ENCODE peak calls at places on chromosomes 5 and 9, in ten cellular contexts. I, Y, E, D, N, C, O, K, W and P are unnamed samples. For H3K4me1 and H3K27me3, the result is how much of the 10 kb centered on the place peaks cover.

GRCh38 chr9:35636135-35636876 is 14.4 kb downstream of the SIT1 start:
- DNase-seq in O (no peak), C (no peak), E (peak), I (no peak), W (no peak), K (no peak), D (no peak), N (no peak), Y (no peak), P (no peak)

GRCh38 chr9:136345281-136346156 is 18.0 kb downstream of the DNLZ start:
- DNase-seq in Y (peak), C (peak), I (peak), W (peak), N (peak), D (peak), O (peak), K (no peak), E (peak), P (peak)

GRCh38 chr5:173201636-173202265 is 33.3 kb downstream of the NKX2-5 start:
- DNase-seq in O (no peak), N (no peak), C (no peak), E (no peak), W (no peak), K (peak), I (no peak), D (peak), Y (no peak), P (no peak)

GRCh38 chr5:59565551-59565950 is 328.0 kb downstream of the PDE4D start:
- DNase-seq in Y (no peak), I (no peak), C (no peak), E (no peak), O (no peak), D (no peak), W (no peak), K (no peak), N (no peak), P (no peak)

GRCh38 chr9:69265891-69266290 is 59.1 kb upstream of the ENTREP1 start:
- DNase-seq in O (peak), E (no peak), N (no peak), Y (no peak), W (no peak), C (no peak), K (peak), I (no peak), D (no peak), P (no peak)

GRCh38 chr9:86534572-86535258 is 180.5 kb upstream of the TUT7 start:
- DNase-seq in Y (no peak), D (no peak), I (no peak), K (peak), C (no peak), W (no peak), E (no peak), N (no peak), O (no peak), P (no peak)

GRCh38 chr5:132225165-132226032 is 2.3 kb downstream of the P4HA2 start:
- DNase-seq in W (peak), E (peak), O (peak), K (peak), D (peak), N (peak), C (peak), I (no peak), Y (peak), P (peak)

GRCh38 chr5:151086905-151087360 is 6.1 kb upstream of the TNIP1 start:
- DNase-seq in Y (no peak), W (peak), N (no peak), D (no peak), C (peak), I (no peak), O (no peak), K (peak), E (no peak), P (no peak)

GRCh38 chr5:172556971-172557461 is 84.0 kb upstream of the NEURL1B start:
- DNase-seq in W (no peak), D (no peak), E (peak), C (peak), I (peak), N (no peak), K (no peak), Y (peak), O (no peak), P (peak)

GRCh38 chr5:142910128-142910527 is 140.0 kb downstream of the ARHGAP26 start:
- DNase-seq in K (no peak), I (no peak), E (no peak), N (no peak), D (no peak), O (no peak), W (no peak), Y (no peak), C (no peak), P (no peak)
- H3K4me1 ChIP-seq in K (under half), I (under half), E (under half), N (under half), D (under half), O (under half), W (under half), Y (under half), C (under half), P (under half)

GRCh38 chr5:174707671-174708070 is 16.7 kb upstream of the MSX2 start:
- DNase-seq in N (no peak), O (no peak), D (no peak), E (peak), K (no peak), W (no peak), I (no peak), C (no peak), Y (no peak), P (no peak)

GRCh38 chr5:174708466-174709207 is 15.7 kb upstream of the MSX2 start:
- DNase-seq in N (no peak), D (no peak), I (no peak), C (no peak), W (no peak), Y (no peak), E (peak), O (no peak), K (no peak), P (no peak)

DNA sequence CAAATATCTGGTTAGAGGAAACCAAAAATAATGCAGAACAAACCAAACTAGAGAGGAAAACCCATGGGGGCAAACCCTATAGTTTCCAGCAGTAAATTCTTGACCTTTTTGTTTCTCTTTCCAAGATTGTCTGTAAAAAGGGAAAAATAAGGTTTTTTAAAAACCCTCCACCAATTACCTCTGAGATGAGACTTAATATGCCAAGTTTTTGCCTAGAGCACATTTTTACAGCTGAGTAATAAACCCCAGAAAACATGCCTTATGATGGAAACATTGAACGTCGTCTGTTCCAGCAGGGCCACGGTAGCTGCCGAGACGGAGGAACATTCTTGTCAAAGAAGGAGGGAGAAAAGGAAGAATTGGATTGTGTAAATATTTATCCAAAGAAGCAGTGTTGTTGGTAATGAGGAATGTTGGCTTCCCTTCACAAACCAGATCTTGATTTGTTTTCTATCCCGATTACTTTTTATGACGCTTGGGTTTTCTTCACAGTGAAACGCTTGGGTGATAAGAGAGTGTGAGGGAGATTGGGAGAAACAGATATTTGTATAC is 17.3 kb upstream of the MSX2 start:
- DNase-seq in W (no peak), N (no peak), D (no peak), I (no peak), O (no peak), K (peak), E (peak), Y (no peak), C (no peak), P (no peak)
- H3K27me3 ChIP-seq in W (under half), N (under half), D (half or more), I (under half), O (under half), K (under half), E (half or more), Y (under half), C (under half), P (under half)

GRCh38 chr5:56681346-56681745 is 134.0 kb upstream of the MAP3K1 start:
- DNase-seq in I (no peak), E (no peak), O (no peak), D (no peak), W (no peak), Y (no peak), C (no peak), N (no peak), K (peak), P (no peak)
- H3K4me1 ChIP-seq in I (under half), E (under half), O (under half), D (under half), W (under half), Y (under half), C (under half), N (under half), K (under half), P (under half)

DNA sequence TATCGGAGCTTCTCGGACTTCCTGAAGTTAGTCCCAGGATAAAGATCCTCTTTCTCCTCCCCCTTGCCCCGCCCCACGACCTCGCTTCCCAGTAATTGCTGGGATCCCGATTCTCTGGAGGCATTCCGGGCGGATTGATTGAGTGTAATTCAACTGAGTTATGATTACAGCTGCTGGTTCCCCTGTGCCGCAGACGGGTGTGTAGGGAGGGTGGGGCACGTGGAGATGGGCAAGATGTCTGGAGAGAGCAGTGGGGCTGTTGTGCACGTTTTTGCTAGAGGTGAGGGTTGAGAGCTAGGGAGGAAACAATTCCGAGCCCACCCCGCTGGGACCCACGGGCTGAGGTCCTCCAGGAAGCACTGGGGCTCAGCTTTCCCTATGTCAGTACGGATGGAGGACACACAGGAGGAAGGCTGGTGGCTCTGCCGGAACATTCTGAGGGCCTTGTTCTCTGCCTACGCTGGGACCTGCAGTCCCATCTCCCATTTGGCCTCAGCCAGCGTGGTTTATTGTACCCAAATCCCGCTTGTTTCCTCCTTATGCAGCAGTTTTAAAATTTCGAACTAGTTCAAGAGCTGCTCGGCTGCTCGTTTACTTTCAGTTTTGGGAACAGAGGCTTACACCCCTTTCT is 2.4 kb upstream of the DMRT2 start:
- DNase-seq in I (no peak), C (no peak), K (peak), E (no peak), N (no peak), Y (no peak), O (no peak), D (no peak), W (no peak), P (no peak)
- H3K27me3 ChIP-seq in I (under half), C (half or more), K (half or more), E (half or more), N (under half), Y (half or more), O (half or more), D (under half), W (under half), P (under half)

GRCh38 chr5:178118345-178118744 is 5.0 kb downstream of the N4BP3 start:
- DNase-seq in N (no peak), E (no peak), O (no peak), D (no peak), I (no peak), K (no peak), W (no peak), Y (no peak), C (no peak), P (peak)
- H3K4me1 ChIP-seq in N (under half), E (under half), O (under half), D (under half), I (under half), K (under half), W (under half), Y (under half), C (half or more), P (under half)

GRCh38 chr9:74528207-74528606 is 31.1 kb downstream of the RORB start:
- DNase-seq in D (no peak), C (no peak), I (no peak), E (no peak), Y (no peak), K (no peak), O (no peak), W (peak), N (no peak), P (no peak)
- H3K27me3 ChIP-seq in D (under half), C (under half), I (under half), E (under half), Y (under half), K (under half), O (under half), W (under half), N (under half), P (under half)

GRCh38 chr5:95858661-95859326 is 36.3 kb upstream of the GLRX start:
- DNase-seq in K (peak), W (peak), I (peak), Y (peak), E (peak), C (peak), O (peak), N (peak), D (peak), P (peak)
- H3K4me1 ChIP-seq in K (under half), W (under half), I (under half), Y (under half), E (under half), C (under half), O (under half), N (under half), D (half or more), P (under half)

DNA sequence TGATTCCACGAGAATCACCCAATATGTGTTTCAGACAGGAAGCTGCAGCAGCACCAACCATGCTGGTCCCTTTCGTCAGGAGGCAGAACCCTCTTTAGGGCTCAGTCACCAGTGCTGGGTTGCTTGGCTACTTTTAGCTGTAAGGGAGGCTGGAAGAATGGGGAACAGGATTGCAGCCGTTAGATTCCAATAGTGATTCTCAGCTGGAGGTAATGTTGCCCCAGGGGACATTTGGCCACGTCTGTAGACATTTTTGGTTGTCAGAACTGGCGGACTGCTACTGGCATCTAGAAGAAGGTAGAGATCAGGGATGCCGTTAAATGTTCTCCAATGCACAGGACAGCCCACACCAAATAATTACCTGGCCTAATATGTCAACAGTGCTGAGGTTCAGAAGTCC is 81.8 kb downstream of the ANKRD33B start:
- DNase-seq in K (no peak), D (no peak), Y (no peak), N (no peak), O (no peak), I (no peak), W (no peak), E (no peak), C (peak), P (no peak)
- H3K27me3 ChIP-seq in K (under half), D (under half), Y (under half), N (under half), O (under half), I (under half), W (under half), E (under half), C (under half), P (under half)